ENCODE peak calls at places on chromosome 16, in ten cellular contexts. C, A, K, U, H, G, Z, E, W and P are unnamed samples.

GRCh38 chr16:31876955-31877828 is 3.6 kb downstream of the ZNF267 start:
- DNase-seq in K (no peak), A (peak; percentile 76), W (no peak), U (no peak), Z (no peak), E (peak; percentile 62), G (no peak), H (peak; percentile 63), C (no peak), P (peak; percentile 80)

GRCh38 chr16:58460219-58460610 is 39.7 kb upstream of the NDRG4 start:
- DNase-seq in U (no peak), W (no peak), Z (no peak), E (no peak), G (no peak), A (no peak), H (no peak), C (no peak), K (no peak), P (no peak)

GRCh38 chr16:56700631-56701030 is 18.4 kb downstream of the MT1X start:
- DNase-seq in H (no peak), G (no peak), W (no peak), C (no peak), A (no peak), U (no peak), K (no peak), Z (no peak), E (no peak), P (no peak)

GRCh38 chr16:76653390-76654026 is 376.3 kb downstream of the CNTNAP4 start:
- DNase-seq in A (no peak), E (peak; percentile 13), Z (no peak), K (no peak), H (peak; percentile 27), U (peak; percentile 57), G (no peak), W (peak; percentile 19), C (peak; percentile 81), P (no peak)

GRCh38 chr16:86638642-86639041 is 60.3 kb downstream of the FOXL1 start:
- DNase-seq in H (no peak), E (no peak), K (no peak), A (no peak), C (no peak), U (no peak), G (no peak), Z (no peak), W (no peak), P (no peak)

GRCh38 chr16:67537636-67538591 is 9.3 kb downstream of the RIPOR1 start:
- DNase-seq in W (no peak), K (no peak), H (peak; percentile 86), G (peak; percentile 82), Z (peak; percentile 75), A (peak; percentile 58), E (no peak), C (peak; percentile 71), U (no peak), P (peak; percentile 81)

GRCh38 chr16:12617401-12617819 is 186.3 kb downstream of the CPPED1 start:
- DNase-seq in K (no peak), G (no peak), A (no peak), Z (no peak), E (no peak), C (no peak), W (no peak), H (no peak), U (peak; percentile 7), P (no peak)

GRCh38 chr16:60748366-60748765 is 1287.9 kb downstream of the CDH8 start:
- DNase-seq in U (no peak), W (no peak), H (no peak), C (no peak), K (no peak), E (no peak), A (no peak), Z (no peak), G (no peak), P (peak; percentile 16)

GRCh38 chr16:73558219-73558618 is 510.3 kb upstream of the ZFHX3 start:
- DNase-seq in C (no peak), K (no peak), G (no peak), E (no peak), H (no peak), Z (no peak), A (no peak), W (no peak), U (no peak), P (no peak)